ENCODE peak calls at places on chromosomes 13 and 19, in seven cellular contexts. O, Q, Y, T, D, J and X are unnamed samples.
A peak's percentile ranks its signal among the peaks of the same experiment; 100 is the strongest.

GRCh38 chr19:2260341-2260751 is 4.1 kb upstream of the JSRP1 start:
- DNase-seq in Y (no peak), O (no peak), D (no peak), Q (no peak), T (no peak), J (no peak), X (no peak)

GRCh38 chr13:49097374-49097773 is 121.7 kb downstream of the FNDC3A start:
- DNase-seq in Y (no peak), Q (no peak), T (no peak), O (no peak), J (no peak), D (no peak), X (no peak)

GRCh38 chr19:16463991-16464575 is 7.7 kb downstream of the EPS15L1 start:
- DNase-seq in Y (no peak), D (no peak), Q (no peak), J (no peak), T (no peak), O (no peak), X (peak; percentile 95)

GRCh38 chr19:3670258-3670795 is 29.9 kb downstream of the PIP5K1C start:
- DNase-seq in J (no peak), Y (peak; percentile 88), O (no peak), T (no peak), Q (no peak), D (no peak), X (no peak)

GRCh38 chr13:76886005-76886291 is 257 bp downstream of the KCTD12 start:
- DNase-seq in J (peak; percentile 25), T (no peak), Y (peak; percentile 64), Q (no peak), D (peak; percentile 15), O (no peak), X (no peak)

GRCh38 chr19:1599460-1599846 is 5.8 kb downstream of the UQCR11 start:
- DNase-seq in D (no peak), J (no peak), O (no peak), Y (no peak), Q (no peak), T (no peak), X (no peak)

GRCh38 chr19:37007587-37008220 is 70.5 kb upstream of the ZNF420 start:
- DNase-seq in T (peak; percentile 56), J (peak; percentile 9), D (peak; percentile 27), O (no peak), Q (peak; percentile 76), Y (peak; percentile 89), X (no peak)

GRCh38 chr19:42516771-42517170 is 11.5 kb downstream of the CEACAM1 start:
- DNase-seq in O (no peak), D (no peak), J (no peak), Y (no peak), T (no peak), Q (no peak), X (no peak)

GRCh38 chr19:10760268-10760944 is 42.5 kb downstream of the DNM2 start:
- DNase-seq in D (peak; percentile 24), Y (no peak), T (no peak), O (no peak), Q (no peak), J (no peak), X (no peak)

GRCh38 chr13:97226013-97226412 is 3.9 kb downstream of the MBNL2 start:
- DNase-seq in T (peak; percentile 46), D (no peak), Y (no peak), J (no peak), O (no peak), Q (peak; percentile 21), X (no peak)

GRCh38 chr19:35253316-35254286 is 4.8 kb downstream of the LSR start:
- DNase-seq in D (no peak), J (no peak), T (no peak), Y (no peak), O (peak; percentile 36), Q (no peak), X (no peak)

GRCh38 chr13:34462843-34463242 is 479.2 kb upstream of the NBEA start:
- DNase-seq in Q (no peak), Y (no peak), O (no peak), J (no peak), D (peak; percentile 90), T (no peak), X (no peak)

GRCh38 chr19:30374791-30375650 is 2.8 kb downstream of the ZNF536 start:
- DNase-seq in T (no peak), Q (peak; percentile 54), J (no peak), Y (no peak), D (no peak), O (peak; percentile 74), X (no peak)

GRCh38 chr13:41271456-41272285 is 8.3 kb upstream of the MTRF1 start:
- DNase-seq in O (no peak), T (no peak), D (no peak), Y (no peak), J (no peak), Q (no peak), X (no peak)

GRCh38 chr19:19006213-19006612 is 27.1 kb downstream of the SUGP2 start:
- DNase-seq in Y (no peak), Q (no peak), D (no peak), J (no peak), T (no peak), O (no peak), X (no peak)

GRCh38 chr19:12208221-12208620 is 45.3 kb downstream of the ZNF136 start:
- DNase-seq in Q (no peak), D (no peak), J (no peak), Y (no peak), O (no peak), T (no peak), X (no peak)

GRCh38 chr13:101489635-101490034 is 37.2 kb downstream of the ITGBL1 start:
- DNase-seq in D (no peak), J (no peak), Q (no peak), O (no peak), T (no peak), Y (no peak), X (no peak)

GRCh38 chr19:42099336-42099925 is 23.5 kb downstream of the ZNF574 start:
- DNase-seq in D (no peak), T (no peak), Q (no peak), J (no peak), Y (no peak), O (no peak), X (no peak)

GRCh38 chr13:98216135-98216565 is 39.1 kb upstream of the RNF113B start:
- DNase-seq in O (no peak), Y (peak; percentile 55), T (peak; percentile 49), Q (no peak), J (no peak), D (peak; percentile 86), X (no peak)

GRCh38 chr13:109790951-109791605 is 4.7 kb upstream of the IRS2 start:
- DNase-seq in Q (peak; percentile 72), J (no peak), D (peak; percentile 67), Y (no peak), T (peak; percentile 57), O (no peak), X (peak; percentile 34)

GRCh38 chr19:44544031-44544430 is 14.6 kb upstream of the CEACAM20 start:
- DNase-seq in D (no peak), J (no peak), Y (no peak), Q (no peak), O (no peak), T (no peak), X (no peak)

GRCh38 chr13:111397202-111397880 is 76.9 kb downstream of the TEX29 start:
- DNase-seq in Y (no peak), T (no peak), O (peak; percentile 31), Q (no peak), J (no peak), D (no peak), X (no peak)

GRCh38 chr13:24747248-24748151 is 16.5 kb upstream of the RNF17 start:
- DNase-seq in Q (peak; percentile 36), O (no peak), Y (no peak), J (no peak), T (no peak), D (no peak), X (no peak)

GRCh38 chr19:18765224-18765623 is 25.9 kb downstream of the COMP start:
- DNase-seq in J (no peak), Y (no peak), Q (no peak), D (no peak), T (no peak), O (no peak), X (no peak)

GRCh38 chr19:46299004-46299509 is 2.2 kb downstream of the HIF3A start:
- DNase-seq in D (peak; percentile 76), T (peak; percentile 90), J (no peak), O (peak; percentile 99), Q (peak; percentile 96), Y (peak; percentile 97), X (peak; percentile 72)

GRCh38 chr13:113098163-113098732 is 7.3 kb upstream of the F7 start:
- DNase-seq in Y (no peak), J (no peak), O (no peak), Q (no peak), T (no peak), D (no peak), X (no peak)